ENCODE peak calls at places on chromosome 1, in eight cellular contexts. C, I, Y, E, B, O, R and D are unnamed samples. For H3K27me3, the result is how much of the 10 kb centered on the place peaks cover.

GRCh38 chr1:17558954-17559617 is 19.6 kb downstream of the ARHGEF10L start:
- DNase-seq in C (no peak), I (no peak), Y (no peak), E (no peak), B (no peak), O (no peak), R (peak), D (no peak)

GRCh38 chr1:100483230-100483629 is 54.7 kb upstream of the GPR88 start:
- DNase-seq in C (no peak), I (no peak), Y (no peak), E (no peak), B (no peak), O (no peak), R (no peak), D (no peak)

GRCh38 chr1:115469703-115470476 is 131.8 kb upstream of the NGF start:
- DNase-seq in C (peak), I (peak), Y (peak), E (peak), B (peak), O (peak), R (peak), D (peak)

GRCh38 chr1:46133181-46133658 is 791 bp upstream of the PIK3R3 start:
- DNase-seq in C (no peak), I (no peak), Y (peak), E (no peak), B (no peak), O (no peak), R (no peak), D (no peak)

GRCh38 chr1:30009720-30010119 is 713.7 kb downstream of the MATN1 start:
- DNase-seq in C (no peak), I (no peak), Y (no peak), E (no peak), B (no peak), O (no peak), R (no peak), D (no peak)

GRCh38 chr1:81254560-81254959 is 546.2 kb upstream of the ADGRL2 start:
- DNase-seq in C (no peak), I (peak), Y (no peak), E (peak), B (no peak), O (no peak), R (peak), D (no peak)

GRCh38 chr1:88457197-88457596 is 226.9 kb upstream of the PKN2 start:
- DNase-seq in C (no peak), I (no peak), Y (no peak), E (no peak), B (no peak), O (no peak), R (no peak), D (no peak)

GRCh38 chr1:156775799-156776198 is 8.5 kb downstream of the PRCC start:
- DNase-seq in C (no peak), I (no peak), Y (no peak), E (no peak), B (no peak), O (no peak), R (peak), D (no peak)

GRCh38 chr1:89487972-89488371 is 36.7 kb upstream of the LRRC8B start:
- DNase-seq in C (no peak), I (no peak), Y (no peak), E (no peak), B (no peak), O (no peak), R (no peak), D (peak)

GRCh38 chr1:209895709-209896108 is 42.3 kb upstream of the SYT14 start:
- DNase-seq in C (peak), I (no peak), Y (no peak), E (no peak), B (no peak), O (no peak), R (peak), D (no peak)

GRCh38 chr1:169610110-169610509 is 19.8 kb downstream of the SELP start:
- DNase-seq in C (peak), I (no peak), Y (no peak), E (no peak), B (no peak), O (no peak), R (peak), D (no peak)

GRCh38 chr1:2379733-2380404 is 11.5 kb downstream of the MORN1 start:
- DNase-seq in C (no peak), I (no peak), Y (no peak), E (no peak), B (no peak), O (no peak), R (no peak), D (no peak)
- H3K27me3 ChIP-seq in C (under half), I (under half), Y (under half), E (under half), B (under half), O (under half), R (under half), D (under half)

GRCh38 chr1:109468903-109469302 is 2.6 kb downstream of the SYPL2 start:
- DNase-seq in C (no peak), I (no peak), Y (no peak), E (no peak), B (no peak), O (no peak), R (no peak), D (no peak)

GRCh38 chr1:109466100-109466439 is 276 bp upstream of the SYPL2 start:
- DNase-seq in C (no peak), I (no peak), Y (no peak), E (no peak), B (no peak), O (no peak), R (no peak), D (no peak)

GRCh38 chr1:109470245-109470644 is 3.9 kb downstream of the SYPL2 start:
- DNase-seq in C (no peak), I (no peak), Y (no peak), E (no peak), B (no peak), O (no peak), R (no peak), D (no peak)

GRCh38 chr1:109467301-109467777 is 993 bp downstream of the SYPL2 start:
- DNase-seq in C (no peak), I (no peak), Y (no peak), E (no peak), B (no peak), O (no peak), R (no peak), D (no peak)

GRCh38 chr1:109466440-109467300 is at the start of gene SYPL2:
- DNase-seq in C (no peak), I (no peak), Y (peak), E (no peak), B (no peak), O (peak), R (no peak), D (no peak)
- TF ChIP-seq EZH2 in C (no peak), I (no peak), Y (peak), E (no peak), B (peak), O (peak), R (no peak), D (no peak)

DNA sequence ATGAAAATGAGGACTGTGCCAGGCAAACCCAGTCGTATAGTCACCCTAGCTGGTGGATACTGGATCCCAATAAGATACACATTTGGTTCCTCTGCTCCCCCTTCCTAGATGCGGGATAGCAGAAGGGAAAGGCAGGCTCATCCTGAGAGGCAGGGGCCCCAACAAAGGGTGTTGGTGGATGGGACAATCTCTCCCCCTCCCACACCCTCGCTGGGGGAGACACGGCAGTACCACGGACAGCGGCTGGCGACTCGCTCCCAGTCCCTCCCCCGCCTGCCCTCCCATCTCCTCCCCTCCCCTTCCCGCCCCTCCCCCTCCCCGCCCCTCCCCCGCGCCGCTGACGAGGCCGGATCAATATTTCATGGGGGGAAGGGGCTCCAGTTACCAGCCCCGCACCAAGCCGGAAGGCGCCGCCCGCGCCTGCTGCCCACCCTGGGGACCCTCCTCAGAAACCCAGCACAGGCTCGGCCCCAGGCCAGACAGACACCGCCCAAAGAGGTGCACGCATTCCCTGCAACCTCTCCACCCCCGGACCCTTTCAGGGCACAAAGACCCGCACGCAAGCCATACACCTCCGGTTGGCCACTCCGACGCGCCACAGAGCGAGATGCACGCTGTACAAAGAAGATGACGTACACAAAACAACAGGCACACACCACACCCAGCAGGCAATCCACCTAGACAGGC is 11.5 kb downstream of the RIMS3 start:
- DNase-seq in C (no peak), I (no peak), Y (peak), E (no peak), B (no peak), O (peak), R (no peak), D (peak)
- H3K4me3 ChIP-seq in C (no peak), I (no peak), Y (no peak), E (no peak), B (no peak), O (no peak), R (no peak), D (no peak)

GRCh38 chr1:234406871-234407270 is 33.6 kb downstream of the COA6 start:
- DNase-seq in C (no peak), I (no peak), Y (no peak), E (no peak), B (no peak), O (no peak), R (no peak), D (no peak)

GRCh38 chr1:234400773-234401172 is 27.5 kb downstream of the COA6 start:
- DNase-seq in C (no peak), I (no peak), Y (no peak), E (no peak), B (no peak), O (no peak), R (no peak), D (no peak)

GRCh38 chr1:234401658-234402057 is 28.4 kb downstream of the COA6 start:
- DNase-seq in C (no peak), I (no peak), Y (no peak), E (no peak), B (no peak), O (no peak), R (no peak), D (no peak)

GRCh38 chr1:234405676-234406075 is 32.4 kb downstream of the COA6 start:
- DNase-seq in C (no peak), I (no peak), Y (no peak), E (no peak), B (no peak), O (no peak), R (no peak), D (no peak)

DNA sequence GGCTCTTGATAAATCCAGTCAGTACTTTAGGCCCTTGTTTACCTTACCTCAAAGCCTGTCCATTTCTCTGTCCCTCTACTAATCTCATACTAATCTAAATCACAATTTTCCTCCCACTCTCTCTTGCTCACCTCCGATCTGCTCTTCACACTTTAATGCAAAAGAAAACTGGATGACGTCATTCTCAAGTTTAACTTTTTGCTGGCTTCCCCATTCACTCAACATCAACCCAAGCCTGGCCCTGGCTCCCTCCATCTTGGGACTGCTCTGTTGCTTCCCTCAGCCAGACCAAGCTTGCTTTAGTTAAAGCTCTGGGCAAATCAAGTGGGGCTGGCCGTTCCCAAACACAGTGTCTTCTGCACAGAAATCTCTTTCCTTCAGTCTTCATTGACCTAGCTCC is 29.7 kb downstream of the COA6 start:
- DNase-seq in C (no peak), I (no peak), Y (no peak), E (no peak), B (no peak), O (no peak), R (no peak), D (no peak)
- H3K27me3 ChIP-seq in C (under half), I (under half), Y (under half), E (under half), B (under half), O (under half), R (under half), D (under half)

GRCh38 chr1:62144238-62144831 is 50.3 kb upstream of the L1TD1 start:
- DNase-seq in C (no peak), I (peak), Y (peak), E (peak), B (no peak), O (peak), R (peak), D (peak)
- TF ChIP-seq EZH2 in C (no peak), I (no peak), Y (no peak), E (no peak), B (no peak), O (no peak), R (no peak), D (no peak)